ENCODE peak calls at places on chromosome 14, in five cellular contexts. B is IMR-90, N is esophagus squamous epithelium, F is prostate gland, I is HCT116. X is an unnamed sample.

GRCh38 chr14:73467377-73467776 is 9.0 kb upstream of the NUMB start:
- DNase-seq in B (peak; percentile 59), N (no peak), F (no peak), I (no peak), X (no peak)

GRCh38 chr14:104292084-104292970 is 153.9 kb downstream of the KIF26A start:
- DNase-seq in B (no peak), N (no peak), F (no peak), I (no peak), X (peak; percentile 42)

GRCh38 chr14:32006267-32007110 is 70.6 kb upstream of the ARHGAP5 start:
- DNase-seq in B (peak; percentile 19), N (no peak), F (no peak), I (no peak), X (no peak)

GRCh38 chr14:89618309-89618708 is 201.3 kb upstream of the FOXN3 start:
- DNase-seq in B (no peak), N (no peak), F (no peak), I (no peak), X (no peak)

GRCh38 chr14:98136420-98136819 is 1135.6 kb downstream of the BCL11B start:
- DNase-seq in B (no peak), N (no peak), F (no peak), I (no peak), X (no peak)

GRCh38 chr14:75279153-75279738 is 618 bp downstream of the FOS start:
- DNase-seq in B (peak; percentile 83), N (no peak), F (peak; percentile 54), I (no peak), X (peak; percentile 72)

GRCh38 chr14:94036328-94037167 is 10.4 kb downstream of the OTUB2 start:
- DNase-seq in B (peak; percentile 57), N (no peak), F (peak; percentile 45), I (peak; percentile 64), X (peak; percentile 80)

GRCh38 chr14:104657114-104657524 is 32.3 kb upstream of the INF2 start:
- DNase-seq in B (no peak), N (no peak), F (no peak), I (no peak), X (no peak)

GRCh38 chr14:32508281-32508680 is 179.2 kb downstream of the AKAP6 start:
- DNase-seq in B (peak; percentile 18), N (no peak), F (no peak), I (no peak), X (no peak)

GRCh38 chr14:57656853-57657252 is 163.2 kb upstream of the CCDC198 start:
- DNase-seq in B (no peak), N (no peak), F (no peak), I (no peak), X (no peak)

GRCh38 chr14:99118046-99118721 is 153.8 kb downstream of the BCL11B start:
- DNase-seq in B (no peak), N (no peak), F (no peak), I (no peak), X (no peak)

GRCh38 chr14:104177411-104177810 is 39.0 kb downstream of the KIF26A start:
- DNase-seq in B (no peak), N (no peak), F (no peak), I (no peak), X (no peak)

GRCh38 chr14:95126906-95127530 is 30.3 kb downstream of the DICER1 start:
- DNase-seq in B (peak; percentile 76), N (no peak), F (no peak), I (no peak), X (no peak)

GRCh38 chr14:38947343-38947742 is 155.7 kb downstream of the SEC23A start:
- DNase-seq in B (no peak), N (no peak), F (no peak), I (no peak), X (no peak)

GRCh38 chr14:64826333-64826732 is 53.4 kb downstream of the SPTB start:
- DNase-seq in B (peak; percentile 22), N (no peak), F (no peak), I (no peak), X (no peak)

GRCh38 chr14:75752086-75752485 is 91.0 kb downstream of the TTLL5 start:
- DNase-seq in B (no peak), N (no peak), F (no peak), I (no peak), X (no peak)

DNA sequence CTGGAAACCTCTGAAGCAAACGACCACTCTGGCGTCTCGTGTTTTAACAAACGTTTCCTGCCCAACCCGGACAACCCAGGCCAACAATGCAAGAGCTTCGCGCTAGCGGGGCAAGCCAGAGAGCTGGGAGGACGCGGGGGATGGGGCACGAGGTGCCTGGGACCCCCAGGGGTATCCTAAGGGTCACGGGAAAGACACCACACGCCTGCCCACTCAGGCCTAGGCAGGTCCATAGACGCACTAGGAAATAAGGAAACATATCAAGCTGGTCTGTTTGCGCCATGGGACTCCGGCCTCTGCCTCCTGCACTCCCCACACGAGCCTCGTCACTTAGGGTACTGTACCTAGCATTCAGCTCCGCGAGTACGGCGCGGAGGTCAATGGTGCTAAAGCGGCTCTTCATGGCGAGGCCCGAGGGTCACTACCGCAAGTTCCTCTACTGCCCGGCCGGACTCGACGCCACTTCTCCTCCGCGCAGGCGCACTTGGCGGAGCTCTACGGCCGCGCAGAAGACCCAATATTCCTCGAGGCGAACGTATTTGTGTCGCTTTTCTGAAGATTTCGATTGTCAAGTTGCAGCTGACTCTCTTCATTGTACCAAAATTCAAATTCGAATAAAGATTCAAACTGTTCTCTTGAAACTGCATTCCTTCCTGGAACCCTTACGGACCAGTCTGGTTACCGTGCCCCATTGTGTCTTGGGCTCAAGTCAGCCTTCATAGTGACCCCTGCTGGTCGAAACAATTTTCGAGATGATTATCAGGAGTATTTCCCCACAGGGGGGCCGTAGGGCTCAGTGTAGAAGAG is at the start of gene NEMF:
- DNase-seq in B (peak; percentile 83), N (peak; percentile 22), F (peak; percentile 82), I (peak; percentile 90), X (peak; percentile 90)
- TF ChIP-seq POLR2A in B (peak; percentile 69), N (no peak), F (peak; percentile 63), I (no peak), X (peak; percentile 82)

GRCh38 chr14:85978851-85979250 is 448.9 kb downstream of the FLRT2 start:
- DNase-seq in B (no peak), N (no peak), F (no peak), I (no peak), X (no peak)
- TF ChIP-seq CTCF in B (no peak), N (no peak), F (no peak), I (no peak), X (no peak)

DNA sequence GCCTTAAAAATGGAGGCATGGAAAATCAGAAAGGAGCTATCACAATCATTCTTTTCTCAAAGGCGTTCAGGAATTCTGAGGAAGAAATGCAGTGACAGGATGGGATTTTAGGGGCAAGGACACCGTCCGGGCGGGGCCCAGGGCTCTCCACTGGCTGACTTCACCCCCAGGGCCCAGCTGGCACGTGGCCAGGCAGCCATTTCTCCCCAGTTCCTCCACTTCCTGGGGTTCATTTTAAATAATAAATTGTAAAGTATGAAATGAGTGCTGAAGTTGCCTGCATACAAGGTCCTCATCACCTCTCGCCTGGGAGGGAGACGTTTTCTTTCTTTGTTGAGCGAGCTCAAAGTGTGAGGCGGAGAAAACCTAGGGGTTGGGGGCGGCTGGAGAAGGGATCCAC is 73.8 kb downstream of the WDR20 start:
- DNase-seq in B (no peak), N (no peak), F (no peak), I (no peak), X (no peak)
- H3K27me3 ChIP-seq in B (no peaks in the 10 kb centered on the region), N (no peaks in the 10 kb centered on the region), F (no peaks in the 10 kb centered on the region), I (no peaks in the 10 kb centered on the region), X (no peaks in the 10 kb centered on the region)

DNA sequence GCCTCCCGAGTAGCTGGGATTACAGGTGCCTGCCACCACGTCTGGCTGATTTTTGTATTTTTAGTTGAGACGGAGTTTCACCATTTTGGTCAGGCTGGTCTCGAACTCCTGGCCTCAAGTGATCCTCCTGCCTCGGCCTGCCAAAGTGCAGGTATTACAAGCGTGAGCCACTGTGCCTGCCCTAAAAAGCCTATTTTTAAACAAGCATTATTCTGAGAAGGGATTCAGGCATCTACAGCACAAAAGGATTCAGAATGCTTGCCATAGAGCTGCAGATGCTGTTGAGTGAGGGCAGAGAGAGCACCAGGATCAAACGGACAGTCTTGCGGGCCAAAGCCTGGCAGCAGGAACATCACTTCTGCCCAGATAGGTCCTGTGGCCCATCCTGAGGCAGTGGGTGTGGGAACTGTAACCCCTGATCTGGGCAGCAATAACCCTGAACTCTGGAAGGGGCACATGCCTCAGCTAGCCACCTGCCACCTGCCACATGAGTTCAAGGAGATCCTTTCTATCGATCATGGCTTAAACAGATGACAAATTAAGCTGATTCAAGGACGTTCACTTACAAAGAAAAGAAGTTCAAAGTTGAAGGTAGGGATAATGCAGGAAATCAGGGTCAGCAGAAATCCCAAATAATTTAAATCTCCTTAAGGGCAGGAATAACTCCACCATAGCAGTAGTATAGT is 16.8 kb upstream of the SNX6 start:
- DNase-seq in B (no peak), N (no peak), F (no peak), I (no peak), X (no peak)
- TF ChIP-seq POLR2A in B (no peak), N (no peak), F (no peak), I (no peak), X (no peak)